ENCODE peak calls at places on chromosomes 2 and 18, in eight cellular contexts. K is Right ventricle myocardium superior, C is A172, O is KG1, Y is LHCN-M2, L is mucosa of descending colon, A is activated T-helper 1 cell treated with Interleukin-2 at 50 U/mL for 16 hours, G is psoas muscle. P is an unnamed sample.

GRCh38 chr2:38443021-38443541 is 66.0 kb upstream of the ATL2 start:
- DNase-seq in K (no peak), C (peak; percentile 90), O (no peak), Y (peak; percentile 63), L (no peak), A (no peak), G (no peak), P (peak; percentile 72)

GRCh38 chr18:47632970-47633635 is 297.4 kb downstream of the SMAD2 start:
- DNase-seq in K (no peak), C (no peak), O (no peak), Y (no peak), L (no peak), A (no peak), G (no peak), P (no peak)

GRCh38 chr2:20728114-20728758 is 61.3 kb downstream of the GDF7 start:
- DNase-seq in K (no peak), C (peak; percentile 7), O (peak; percentile 84), Y (no peak), L (no peak), A (no peak), G (no peak), P (peak; percentile 75)

GRCh38 chr2:48915884-48916283 is 160.4 kb upstream of the LHCGR start:
- DNase-seq in K (no peak), C (no peak), O (no peak), Y (no peak), L (no peak), A (no peak), G (no peak), P (no peak)

GRCh38 chr2:12718662-12719399 is 2.1 kb downstream of the TRIB2 start:
- DNase-seq in K (no peak), C (no peak), O (no peak), Y (no peak), L (peak; percentile 37), A (peak; percentile 15), G (no peak), P (peak; percentile 36)

GRCh38 chr2:75582840-75583239 is 22.1 kb upstream of the EVA1A start:
- DNase-seq in K (no peak), C (no peak), O (no peak), Y (no peak), L (no peak), A (no peak), G (no peak), P (no peak)

GRCh38 chr2:74576830-74577229 is 22.3 kb downstream of the DOK1 start:
- DNase-seq in K (no peak), C (no peak), O (peak; percentile 82), Y (peak; percentile 57), L (no peak), A (no peak), G (no peak), P (peak; percentile 81)

GRCh38 chr2:64454316-64455030 is 511 bp downstream of the LGALSL start:
- DNase-seq in K (peak; percentile 74), C (peak; percentile 41), O (peak; percentile 20), Y (no peak), L (peak; percentile 77), A (peak; percentile 17), G (peak; percentile 64), P (peak; percentile 49)

GRCh38 chr18:2883137-2883671 is 36.4 kb downstream of the EMILIN2 start:
- DNase-seq in K (no peak), C (no peak), O (peak; percentile 35), Y (no peak), L (peak; percentile 45), A (no peak), G (no peak), P (no peak)

GRCh38 chr2:218777276-218777990 is 4.5 kb upstream of the CYP27A1 start:
- DNase-seq in K (no peak), C (no peak), O (no peak), Y (no peak), L (no peak), A (no peak), G (no peak), P (no peak)

GRCh38 chr2:97745474-97746172 is 32.2 kb downstream of the ZAP70 start:
- DNase-seq in K (no peak), C (no peak), O (no peak), Y (no peak), L (no peak), A (no peak), G (no peak), P (peak; percentile 42)

GRCh38 chr2:85263591-85263990 is 64.2 kb downstream of the TGOLN2 start:
- DNase-seq in K (no peak), C (no peak), O (no peak), Y (no peak), L (no peak), A (no peak), G (no peak), P (no peak)

GRCh38 chr2:127024769-127025356 is 82.1 kb downstream of the BIN1 start:
- DNase-seq in K (no peak), C (no peak), O (no peak), Y (no peak), L (peak; percentile 45), A (no peak), G (no peak), P (no peak)

GRCh38 chr2:227148106-227148505 is 15.9 kb downstream of the COL4A4 start:
- DNase-seq in K (no peak), C (no peak), O (no peak), Y (no peak), L (no peak), A (no peak), G (no peak), P (no peak)

GRCh38 chr2:221969087-221969829 is 329.5 kb downstream of the PAX3 start:
- DNase-seq in K (no peak), C (peak; percentile 42), O (peak; percentile 11), Y (peak; percentile 47), L (no peak), A (no peak), G (no peak), P (peak; percentile 33)

GRCh38 chr2:39320162-39320561 is 76.4 kb upstream of the CDKL4 start:
- DNase-seq in K (no peak), C (no peak), O (no peak), Y (no peak), L (no peak), A (no peak), G (no peak), P (no peak)

GRCh38 chr2:213627054-213627710 is 342.9 kb downstream of the SPAG16 start:
- DNase-seq in K (no peak), C (no peak), O (no peak), Y (no peak), L (no peak), A (no peak), G (no peak), P (no peak)

GRCh38 chr2:54560146-54560881 is 104.2 kb downstream of the SPTBN1 start:
- DNase-seq in K (peak; percentile 56), C (peak; percentile 86), O (peak; percentile 36), Y (peak; percentile 83), L (peak; percentile 61), A (no peak), G (peak; percentile 51), P (peak; percentile 91)

GRCh38 chr18:907171-907879 is 2.7 kb downstream of the ADCYAP1 start:
- DNase-seq in K (no peak), C (no peak), O (no peak), Y (no peak), L (no peak), A (no peak), G (no peak), P (no peak)

GRCh38 chr2:27897755-27898154 is 7.2 kb downstream of the BABAM2 start:
- DNase-seq in K (no peak), C (no peak), O (no peak), Y (no peak), L (no peak), A (no peak), G (no peak), P (no peak)

GRCh38 chr2:68925298-68925885 is 27.3 kb downstream of the GKN2 start:
- DNase-seq in K (no peak), C (peak; percentile 65), O (no peak), Y (peak; percentile 27), L (no peak), A (peak; percentile 26), G (no peak), P (peak; percentile 55)

GRCh38 chr2:102070058-102070642 is 72.4 kb upstream of the IL1R1 start:
- DNase-seq in K (peak; percentile 94), C (peak; percentile 72), O (no peak), Y (peak; percentile 94), L (peak; percentile 71), A (no peak), G (peak; percentile 90), P (peak; percentile 95)

GRCh38 chr2:162153608-162154224 is 1.7 kb upstream of the GCG start:
- DNase-seq in K (no peak), C (peak; percentile 72), O (peak; percentile 59), Y (peak; percentile 69), L (no peak), A (peak; percentile 7), G (no peak), P (peak; percentile 63)

GRCh38 chr2:134289225-134289624 is 35.4 kb downstream of the MGAT5 start:
- DNase-seq in K (no peak), C (no peak), O (no peak), Y (no peak), L (no peak), A (peak; percentile 28), G (no peak), P (no peak)

GRCh38 chr2:143132360-143132759 is 3.1 kb downstream of the ARHGAP15 start:
- DNase-seq in K (no peak), C (no peak), O (peak; percentile 15), Y (no peak), L (no peak), A (no peak), G (no peak), P (no peak)

GRCh38 chr2:46460991-46461715 is 18.2 kb upstream of the TMEM247 start:
- DNase-seq in K (peak; percentile 87), C (peak; percentile 43), O (peak; percentile 62), Y (peak; percentile 40), L (peak; percentile 87), A (peak; percentile 49), G (peak; percentile 76), P (peak; percentile 72)

GRCh38 chr2:239917128-239917956 is 107.8 kb downstream of the NDUFA10 start:
- DNase-seq in K (no peak), C (peak; percentile 8), O (no peak), Y (no peak), L (no peak), A (no peak), G (no peak), P (peak; percentile 13)

GRCh38 chr2:8710951-8711350 is 29.1 kb downstream of the ID2 start:
- DNase-seq in K (no peak), C (no peak), O (no peak), Y (no peak), L (no peak), A (no peak), G (no peak), P (no peak)

GRCh38 chr18:31261792-31262582 is 56.0 kb upstream of the DSG1 start:
- DNase-seq in K (no peak), C (no peak), O (no peak), Y (no peak), L (no peak), A (no peak), G (no peak), P (no peak)

GRCh38 chr2:47890711-47891368 is 15.5 kb downstream of the FBXO11 start:
- DNase-seq in K (no peak), C (no peak), O (no peak), Y (no peak), L (no peak), A (no peak), G (no peak), P (peak; percentile 63)

GRCh38 chr18:58263055-58263732 is 219.2 kb downstream of the NEDD4L start:
- DNase-seq in K (no peak), C (peak; percentile 51), O (no peak), Y (peak; percentile 57), L (no peak), A (no peak), G (no peak), P (peak; percentile 58)

GRCh38 chr2:240290432-240291336 is 144.8 kb upstream of the GPC1 start:
- DNase-seq in K (peak; percentile 32), C (no peak), O (no peak), Y (no peak), L (no peak), A (no peak), G (no peak), P (no peak)

GRCh38 chr2:83742117-83742782 is 716.8 kb downstream of the SUCLG1 start:
- DNase-seq in K (peak; percentile 77), C (no peak), O (no peak), Y (peak; percentile 3), L (no peak), A (no peak), G (peak; percentile 7), P (no peak)

GRCh38 chr2:105866439-105867170 is 121.9 kb downstream of the NCK2 start:
- DNase-seq in K (no peak), C (peak; percentile 14), O (no peak), Y (peak; percentile 16), L (no peak), A (no peak), G (no peak), P (peak; percentile 35)